ENCODE peak calls at places on chromosomes 13 and 19, in nine cellular contexts. D is CD4-positive, alpha-beta T cell; W is cardiac muscle cell; J is heart left ventricle; V is transverse colon; E is AG04450; H is Peyer's patch; N is endodermal cell; K is neural progenitor cell. Q is an unnamed sample.

GRCh38 chr13:110245421-110245899 is 61.5 kb downstream of the COL4A1 start:
- DNase-seq in N (no peak), W (peak), E (peak), D (no peak), H (no peak), J (no peak), V (no peak), K (no peak), Q (no peak)

GRCh38 chr13:96952592-96952991 is 41.7 kb downstream of the OXGR1 start:
- DNase-seq in D (no peak), N (no peak), W (no peak), J (no peak), K (no peak), H (no peak), V (no peak), E (no peak), Q (no peak)

GRCh38 chr19:51921949-51922348 is 5.3 kb upstream of the ZNF613 start:
- DNase-seq in J (no peak), H (no peak), V (no peak), K (no peak), D (no peak), W (no peak), E (no peak), N (peak), Q (no peak)

GRCh38 chr13:114115191-114115671 is 17.2 kb downstream of the RASA3 start:
- DNase-seq in J (no peak), D (no peak), N (peak), E (peak), H (peak), W (peak), K (no peak), V (peak), Q (peak)

GRCh38 chr13:53042897-53043296 is 14.3 kb downstream of the OLFM4 start:
- DNase-seq in V (no peak), W (no peak), E (no peak), K (no peak), N (no peak), J (no peak), D (no peak), H (no peak), Q (no peak)

GRCh38 chr19:34767967-34768366 is 5.0 kb downstream of the ZNF599 start:
- DNase-seq in D (no peak), J (no peak), N (no peak), V (no peak), E (no peak), K (no peak), W (no peak), H (no peak), Q (no peak)

GRCh38 chr19:8352134-8352827 is 9.2 kb upstream of the KANK3 start:
- DNase-seq in N (no peak), W (peak), H (no peak), V (no peak), E (no peak), J (no peak), D (no peak), K (peak), Q (no peak)

GRCh38 chr19:5870986-5871394 is 650 bp upstream of the FUT5 start:
- DNase-seq in H (no peak), J (no peak), D (no peak), N (no peak), V (no peak), K (no peak), W (peak), E (no peak), Q (no peak)

GRCh38 chr19:10508707-10509106 is 5.6 kb upstream of the KEAP1 start:
- DNase-seq in W (no peak), H (no peak), N (no peak), E (no peak), V (no peak), J (no peak), D (no peak), K (no peak), Q (no peak)

GRCh38 chr19:35909684-35910035 is 1.6 kb upstream of the TYROBP start:
- DNase-seq in W (no peak), J (no peak), D (no peak), K (no peak), V (no peak), E (no peak), N (no peak), H (no peak), Q (no peak)

GRCh38 chr19:41123716-41124244 is 9.5 kb downstream of the CYP2F1 start:
- DNase-seq in V (no peak), E (no peak), J (no peak), D (no peak), H (no peak), N (no peak), K (no peak), W (peak), Q (no peak)

GRCh38 chr19:36849701-36850645 is 703 bp upstream of the ZNF345 start:
- DNase-seq in D (peak), V (peak), W (peak), J (peak), N (peak), K (peak), H (peak), E (peak), Q (peak)

GRCh38 chr19:56080669-56081401 is 40.3 kb downstream of the ZNF787 start:
- DNase-seq in J (peak), N (peak), V (peak), D (peak), H (peak), E (peak), W (peak), K (peak), Q (peak)

GRCh38 chr13:91698308-91698707 is 299.9 kb downstream of the GPC5 start:
- DNase-seq in V (no peak), K (no peak), D (no peak), J (no peak), N (no peak), E (no peak), H (no peak), W (no peak), Q (no peak)

GRCh38 chr19:41691268-41691970 is 3.3 kb upstream of the CEACAM7 start:
- DNase-seq in V (peak), H (no peak), J (no peak), K (no peak), D (no peak), E (no peak), W (peak), N (peak), Q (peak)

GRCh38 chr19:17473041-17473440 is 2.7 kb downstream of the SLC27A1 start:
- DNase-seq in E (peak), H (no peak), D (no peak), V (no peak), K (no peak), N (no peak), J (no peak), W (peak), Q (no peak)

GRCh38 chr19:35253316-35254286 is 4.8 kb downstream of the LSR start:
- DNase-seq in D (no peak), H (peak), K (no peak), W (no peak), N (peak), E (no peak), V (no peak), J (peak), Q (peak)

GRCh38 chr19:41882568-41883462 is at the start of gene ARHGEF1:
- DNase-seq in D (peak), K (peak), E (no peak), H (peak), V (peak), J (peak), N (peak), W (peak), Q (peak)

GRCh38 chr19:47418595-47419036 is 711 bp downstream of the MEIS3 start:
- DNase-seq in K (no peak), W (no peak), D (no peak), E (no peak), V (no peak), N (peak), J (no peak), H (no peak), Q (no peak)

GRCh38 chr13:33116321-33117010 is 100.2 kb downstream of the KL start:
- DNase-seq in W (no peak), E (no peak), H (no peak), K (no peak), V (no peak), D (no peak), J (no peak), N (no peak), Q (no peak)

GRCh38 chr13:96898855-96899254 is 95.4 kb downstream of the OXGR1 start:
- DNase-seq in V (no peak), D (no peak), J (no peak), W (no peak), H (no peak), E (no peak), N (peak), K (peak), Q (no peak)

GRCh38 chr19:5927439-5927821 is 13.4 kb downstream of the CAPS start:
- DNase-seq in D (no peak), J (no peak), N (no peak), E (no peak), H (peak), V (no peak), K (no peak), W (no peak), Q (no peak)

GRCh38 chr19:1481224-1481892 is 2.3 kb upstream of the C19orf25 start:
- DNase-seq in E (no peak), D (no peak), W (no peak), J (peak), K (no peak), V (no peak), N (no peak), H (no peak), Q (no peak)

GRCh38 chr13:30737511-30738342 is 2.4 kb downstream of the ALOX5AP start:
- DNase-seq in E (no peak), H (peak), N (no peak), K (no peak), V (no peak), D (no peak), W (no peak), J (no peak), Q (no peak)

GRCh38 chr19:13207237-13208130 is 57.3 kb downstream of the IER2 start:
- DNase-seq in H (peak), E (no peak), K (peak), N (peak), D (no peak), W (peak), J (peak), V (no peak), Q (peak)

GRCh38 chr19:34662919-34663318 is 14.0 kb downstream of the SCGB2B2 start:
- DNase-seq in W (peak), H (peak), K (peak), E (no peak), D (peak), V (no peak), J (no peak), N (peak), Q (no peak)

GRCh38 chr13:30307194-30307965 is at the start of gene KATNAL1:
- DNase-seq in K (peak), N (peak), V (peak), W (peak), J (peak), D (peak), H (peak), E (no peak), Q (peak)

GRCh38 chr13:73074101-73074500 is 15.3 kb downstream of the KLF5 start:
- DNase-seq in D (no peak), W (peak), V (no peak), N (no peak), H (no peak), J (no peak), E (no peak), K (no peak), Q (no peak)

GRCh38 chr13:44806841-44807240 is 182.4 kb downstream of the NUFIP1 start:
- DNase-seq in H (no peak), W (no peak), V (no peak), D (no peak), E (no peak), J (no peak), N (peak), K (no peak), Q (no peak)

GRCh38 chr13:47459512-47459911 is 541.6 kb downstream of the SUCLA2 start:
- DNase-seq in D (no peak), N (no peak), J (no peak), E (no peak), W (peak), H (no peak), V (no peak), K (peak), Q (no peak)

GRCh38 chr13:47457631-47458030 is 543.4 kb downstream of the SUCLA2 start:
- DNase-seq in E (no peak), J (no peak), V (no peak), K (no peak), H (no peak), W (peak), D (no peak), N (no peak), Q (no peak)

GRCh38 chr13:47454986-47455385 is 546.1 kb downstream of the SUCLA2 start:
- DNase-seq in J (no peak), N (no peak), K (no peak), D (no peak), W (peak), E (no peak), H (no peak), V (no peak), Q (no peak)

GRCh38 chr13:47455581-47455980 is 545.5 kb downstream of the SUCLA2 start:
- DNase-seq in W (peak), H (no peak), D (no peak), K (no peak), V (no peak), N (no peak), J (no peak), E (no peak), Q (no peak)
- TF ChIP-seq CTCF in W (peak), H (no peak), D (no peak), K (peak), V (no peak), N (peak), J (no peak), E (peak), Q (no peak)

DNA sequence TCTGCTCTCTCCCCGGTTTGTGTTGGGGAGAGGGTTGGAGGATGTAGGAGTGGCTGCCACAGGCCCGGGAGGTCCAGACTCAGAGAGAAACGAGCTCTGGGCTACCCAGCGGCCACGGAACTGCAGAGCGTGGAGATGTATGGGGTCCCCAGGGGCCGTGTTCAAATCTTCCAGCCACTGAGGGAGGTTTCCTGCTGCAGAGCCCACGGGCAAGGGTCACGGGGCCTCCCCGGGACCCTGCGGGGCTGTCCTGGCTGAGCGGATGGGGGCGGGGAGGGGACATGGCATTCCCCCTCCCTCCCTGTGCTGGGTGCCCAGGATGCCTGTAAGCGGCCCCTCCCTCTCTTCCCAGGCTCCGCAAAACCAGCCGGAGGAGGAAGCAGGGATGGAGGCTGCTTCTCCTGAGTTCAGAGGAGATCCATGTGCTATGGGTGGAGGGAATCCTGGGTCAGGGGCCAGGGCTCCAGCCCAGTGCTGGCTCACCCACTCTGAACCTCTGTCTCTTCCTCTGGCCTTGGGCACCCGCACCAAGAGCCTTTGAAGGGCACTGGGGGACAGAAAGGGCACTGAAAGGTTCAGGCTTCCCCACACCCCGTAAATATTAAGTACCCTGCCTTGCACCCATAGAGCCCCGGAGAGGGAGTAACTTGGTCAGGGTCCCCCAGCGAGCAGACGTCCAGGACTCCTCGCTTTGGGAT is 22.6 kb downstream of the SMIM24 start:
- DNase-seq in N (peak), D (no peak), H (no peak), J (peak), W (peak), E (no peak), V (no peak), K (no peak), Q (peak)
- H3K27ac ChIP-seq in N (no peak), D (no peak), H (peak), J (peak), W (no peak), E (peak), V (peak), K (no peak), Q (peak)

DNA sequence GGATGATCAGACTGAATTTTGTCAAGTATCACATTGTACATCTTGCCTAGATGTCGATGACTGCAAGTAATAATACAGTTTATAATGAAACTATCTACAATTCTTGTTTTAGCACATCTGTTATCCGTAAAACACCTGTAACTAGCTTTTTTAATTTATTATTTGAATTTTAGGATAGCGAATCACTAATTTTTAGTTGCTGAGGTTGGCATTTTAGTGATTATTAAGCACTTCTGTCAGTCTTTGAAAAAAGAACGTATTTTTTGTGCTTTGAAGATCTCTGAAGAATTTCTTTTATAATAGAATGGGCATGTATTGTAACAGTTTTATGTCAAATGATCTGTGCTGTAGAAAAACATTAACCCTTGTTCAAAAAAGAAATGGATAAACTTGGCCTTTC is 11.5 kb upstream of the MLNR start:
- DNase-seq in D (no peak), K (no peak), V (no peak), H (no peak), N (no peak), W (no peak), J (no peak), E (no peak), Q (no peak)
- TF ChIP-seq CTCF in D (no peak), K (no peak), V (no peak), H (no peak), N (no peak), W (no peak), J (no peak), E (no peak), Q (no peak)

GRCh38 chr13:60164490-60164889 is 762 bp upstream of the DIAPH3 start:
- DNase-seq in H (no peak), J (no peak), K (peak), D (no peak), E (no peak), N (no peak), W (peak), V (no peak), Q (no peak)

GRCh38 chr13:60163525-60164471 is at the start of gene DIAPH3:
- DNase-seq in K (peak), V (peak), J (peak), W (peak), H (peak), D (peak), E (peak), N (peak), Q (peak)

GRCh38 chr13:60165391-60166099 is 1.8 kb upstream of the DIAPH3 start:
- DNase-seq in W (peak), H (no peak), N (no peak), V (no peak), K (no peak), J (no peak), D (no peak), E (peak), Q (no peak)

GRCh38 chr13:60158321-60158801 is 5.4 kb downstream of the DIAPH3 start:
- DNase-seq in V (no peak), E (no peak), N (peak), H (no peak), W (no peak), D (no peak), J (no peak), K (peak), Q (no peak)

DNA sequence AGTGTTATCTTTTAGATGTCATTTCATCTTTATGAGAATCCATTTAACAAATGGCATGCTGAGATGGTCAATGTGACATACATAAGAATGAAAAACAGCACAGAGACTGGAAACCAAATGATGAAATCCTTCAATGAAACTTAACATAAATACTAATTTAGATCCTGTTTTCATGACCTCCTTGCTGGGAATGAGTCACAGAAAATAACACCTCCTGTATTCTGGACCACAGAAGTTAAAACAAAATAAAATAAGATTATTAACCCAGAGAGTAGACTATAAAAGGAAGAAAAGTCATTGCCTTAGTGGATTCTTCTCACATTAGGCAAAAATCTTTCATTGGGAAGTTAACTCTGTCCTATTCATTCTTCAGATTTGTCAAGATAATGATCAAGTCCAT is 1.6 kb downstream of the DIAPH3 start:
- DNase-seq in E (no peak), V (no peak), K (no peak), H (no peak), D (no peak), N (no peak), J (no peak), W (no peak), Q (no peak)
- H3K27ac ChIP-seq in E (no peak), V (no peak), K (no peak), H (no peak), D (no peak), N (no peak), J (no peak), W (no peak), Q (no peak)

GRCh38 chr13:77492982-77493381 is 42.5 kb upstream of the SCEL start:
- DNase-seq in J (no peak), W (peak), N (no peak), H (no peak), K (no peak), D (no peak), E (no peak), V (no peak), Q (no peak)
- TF ChIP-seq CTCF in J (peak), W (peak), N (peak), H (peak), K (peak), D (peak), E (peak), V (peak), Q (peak)

GRCh38 chr13:40410315-40410714 is 256.1 kb downstream of the FOXO1 start:
- DNase-seq in V (no peak), K (no peak), H (no peak), W (peak), D (no peak), J (no peak), E (no peak), N (no peak), Q (no peak)

GRCh38 chr13:40407567-40407966 is 258.9 kb downstream of the FOXO1 start:
- DNase-seq in J (no peak), H (no peak), N (no peak), V (no peak), D (no peak), K (no peak), W (no peak), E (no peak), Q (no peak)

GRCh38 chr13:40408602-40409001 is 257.8 kb downstream of the FOXO1 start:
- DNase-seq in N (no peak), W (no peak), K (no peak), V (no peak), D (no peak), H (no peak), J (no peak), E (no peak), Q (no peak)

GRCh38 chr13:40406405-40407138 is 259.9 kb downstream of the FOXO1 start:
- DNase-seq in K (no peak), D (no peak), H (no peak), V (no peak), E (peak), J (no peak), W (peak), N (no peak), Q (no peak)

DNA sequence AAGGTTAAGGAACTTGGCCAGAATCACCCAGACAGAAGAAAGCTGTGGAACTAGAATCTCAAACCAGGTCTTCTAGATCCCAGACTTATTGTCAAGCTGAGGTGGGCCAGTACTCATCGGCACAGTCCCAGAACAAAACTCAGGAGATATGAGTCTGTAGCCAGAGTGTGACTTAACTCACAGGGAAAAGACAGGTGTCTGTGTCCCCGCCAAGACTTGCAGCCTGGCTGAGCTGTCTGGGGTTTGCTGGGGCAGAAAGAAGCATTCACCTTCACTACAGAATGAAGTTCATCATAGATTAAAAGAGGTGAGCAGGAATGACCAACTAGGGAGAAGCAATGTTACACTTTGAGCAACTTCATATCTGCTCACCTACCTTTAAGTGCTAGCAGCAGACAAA is 257.2 kb downstream of the FOXO1 start:
- DNase-seq in W (no peak), D (no peak), N (no peak), K (no peak), E (no peak), V (no peak), H (no peak), J (no peak), Q (no peak)
- H3K27ac ChIP-seq in W (no peak), D (no peak), N (no peak), K (no peak), E (no peak), V (peak), H (no peak), J (peak), Q (no peak)

Q was measured in upper lobe of right lung.